ENCODE peak calls at places on chromosomes 4 and X, in nine cellular contexts. One of them, this sample, is unnamed.

GRCh38 chrX:115330498-115331138 is 41.1 kb downstream of the LUZP4 start:
- DNase-seq in stimulated activated CD8-positive, alpha-beta memory T cell treated with anti-CD3 and anti-CD28 coated beads, Interleukin-4, amount 100 ng/mL, for 4 hours: no peak
- DNase-seq in iris pigment epithelial cell: peak
- DNase-seq in ecto neural progenitor cell: peak
- DNase-seq in sciatic nerve: no peak
- DNase-seq in T-helper 2 cell: no peak
- DNase-seq in stimulated activated CD4-positive, alpha-beta T cell treated with anti-CD3 and anti-CD28 coated beads, Interleukin-4, amount 100 ng/mL, for 1 hour: no peak
- DNase-seq in GM20000: peak
- DNase-seq in Caki2: peak
- DNase-seq in this sample: no peak

GRCh38 chrX:13666836-13667235 is 13.9 kb downstream of the TCEANC start:
- DNase-seq in T-helper 2 cell: no peak
- DNase-seq in iris pigment epithelial cell: no peak
- DNase-seq in GM20000: no peak
- DNase-seq in Caki2: no peak
- DNase-seq in stimulated activated CD8-positive, alpha-beta memory T cell treated with anti-CD3 and anti-CD28 coated beads, Interleukin-4, amount 100 ng/mL, for 4 hours: no peak
- DNase-seq in ecto neural progenitor cell: no peak
- DNase-seq in stimulated activated CD4-positive, alpha-beta T cell treated with anti-CD3 and anti-CD28 coated beads, Interleukin-4, amount 100 ng/mL, for 1 hour: no peak
- DNase-seq in sciatic nerve: no peak
- DNase-seq in this sample: no peak

GRCh38 chr4:37601527-37601926 is 84.6 kb downstream of the RELL1 start:
- DNase-seq in iris pigment epithelial cell: peak
- DNase-seq in GM20000: no peak
- DNase-seq in stimulated activated CD4-positive, alpha-beta T cell treated with anti-CD3 and anti-CD28 coated beads, Interleukin-4, amount 100 ng/mL, for 1 hour: no peak
- DNase-seq in T-helper 2 cell: no peak
- DNase-seq in ecto neural progenitor cell: no peak
- DNase-seq in stimulated activated CD8-positive, alpha-beta memory T cell treated with anti-CD3 and anti-CD28 coated beads, Interleukin-4, amount 100 ng/mL, for 4 hours: no peak
- DNase-seq in sciatic nerve: no peak
- DNase-seq in Caki2: peak
- DNase-seq in this sample: no peak

GRCh38 chr4:139798456-139798855 is 132.8 kb downstream of the MGST2 start:
- DNase-seq in T-helper 2 cell: no peak
- DNase-seq in stimulated activated CD8-positive, alpha-beta memory T cell treated with anti-CD3 and anti-CD28 coated beads, Interleukin-4, amount 100 ng/mL, for 4 hours: no peak
- DNase-seq in ecto neural progenitor cell: no peak
- DNase-seq in stimulated activated CD4-positive, alpha-beta T cell treated with anti-CD3 and anti-CD28 coated beads, Interleukin-4, amount 100 ng/mL, for 1 hour: no peak
- DNase-seq in sciatic nerve: no peak
- DNase-seq in iris pigment epithelial cell: no peak
- DNase-seq in Caki2: no peak
- DNase-seq in GM20000: no peak
- DNase-seq in this sample: no peak

GRCh38 chr4:98113005-98113404 is 30.3 kb downstream of the STPG2 start:
- DNase-seq in stimulated activated CD4-positive, alpha-beta T cell treated with anti-CD3 and anti-CD28 coated beads, Interleukin-4, amount 100 ng/mL, for 1 hour: no peak
- DNase-seq in iris pigment epithelial cell: peak
- DNase-seq in T-helper 2 cell: no peak
- DNase-seq in sciatic nerve: no peak
- DNase-seq in Caki2: no peak
- DNase-seq in GM20000: no peak
- DNase-seq in ecto neural progenitor cell: no peak
- DNase-seq in stimulated activated CD8-positive, alpha-beta memory T cell treated with anti-CD3 and anti-CD28 coated beads, Interleukin-4, amount 100 ng/mL, for 4 hours: no peak
- DNase-seq in this sample: peak

GRCh38 chr4:98447648-98448047 is 186.5 kb downstream of the RAP1GDS1 start:
- DNase-seq in GM20000: no peak
- DNase-seq in stimulated activated CD8-positive, alpha-beta memory T cell treated with anti-CD3 and anti-CD28 coated beads, Interleukin-4, amount 100 ng/mL, for 4 hours: no peak
- DNase-seq in Caki2: no peak
- DNase-seq in ecto neural progenitor cell: no peak
- DNase-seq in iris pigment epithelial cell: peak
- DNase-seq in T-helper 2 cell: no peak
- DNase-seq in stimulated activated CD4-positive, alpha-beta T cell treated with anti-CD3 and anti-CD28 coated beads, Interleukin-4, amount 100 ng/mL, for 1 hour: no peak
- DNase-seq in sciatic nerve: no peak
- DNase-seq in this sample: no peak

GRCh38 chr4:134027931-134028330 is 173.7 kb downstream of the PABPC4L start:
- DNase-seq in stimulated activated CD4-positive, alpha-beta T cell treated with anti-CD3 and anti-CD28 coated beads, Interleukin-4, amount 100 ng/mL, for 1 hour: no peak
- DNase-seq in ecto neural progenitor cell: no peak
- DNase-seq in GM20000: no peak
- DNase-seq in sciatic nerve: no peak
- DNase-seq in iris pigment epithelial cell: peak
- DNase-seq in Caki2: peak
- DNase-seq in T-helper 2 cell: no peak
- DNase-seq in stimulated activated CD8-positive, alpha-beta memory T cell treated with anti-CD3 and anti-CD28 coated beads, Interleukin-4, amount 100 ng/mL, for 4 hours: no peak
- DNase-seq in this sample: no peak

GRCh38 chrX:27728291-27728690 is 79.5 kb upstream of the MAGEB10 start:
- DNase-seq in sciatic nerve: no peak
- DNase-seq in T-helper 2 cell: no peak
- DNase-seq in stimulated activated CD4-positive, alpha-beta T cell treated with anti-CD3 and anti-CD28 coated beads, Interleukin-4, amount 100 ng/mL, for 1 hour: no peak
- DNase-seq in Caki2: no peak
- DNase-seq in iris pigment epithelial cell: peak
- DNase-seq in ecto neural progenitor cell: no peak
- DNase-seq in stimulated activated CD8-positive, alpha-beta memory T cell treated with anti-CD3 and anti-CD28 coated beads, Interleukin-4, amount 100 ng/mL, for 4 hours: no peak
- DNase-seq in GM20000: no peak
- DNase-seq in this sample: no peak

GRCh38 chr4:168917150-168917779 is 92.8 kb downstream of the CBR4 start:
- DNase-seq in stimulated activated CD8-positive, alpha-beta memory T cell treated with anti-CD3 and anti-CD28 coated beads, Interleukin-4, amount 100 ng/mL, for 4 hours: no peak
- DNase-seq in T-helper 2 cell: no peak
- DNase-seq in GM20000: peak
- DNase-seq in iris pigment epithelial cell: peak
- DNase-seq in Caki2: no peak
- DNase-seq in stimulated activated CD4-positive, alpha-beta T cell treated with anti-CD3 and anti-CD28 coated beads, Interleukin-4, amount 100 ng/mL, for 1 hour: no peak
- DNase-seq in sciatic nerve: no peak
- DNase-seq in ecto neural progenitor cell: no peak
- DNase-seq in this sample: no peak